ENCODE peak calls at places on chromosome X, in six cellular contexts. X is naive B cell; H is body of pancreas; F is heart right ventricle; L is Panc1; D is stimulated activated effector memory CD8-positive, alpha-beta T cell treated with anti-CD3 and anti-CD28 coated beads, Interleukin-12 subunit alpha, Interleukin-12 subunit beta, amount 100 ng/mL, for 72 hours. Y is an unnamed sample.

GRCh38 chrX:129980540-129981206 is 1.8 kb upstream of the BCORL1 start:
- ATAC-seq in X (no peak), H (peak; percentile 43), F (peak; percentile 20), L (peak; percentile 52), D (peak; percentile 14), Y (peak; percentile 35)

GRCh38 chrX:47573334-47574095 is 8.7 kb upstream of the TIMP1 start:
- ATAC-seq in X (no peak), H (peak; percentile 63), F (peak; percentile 68), L (peak; percentile 41), D (no peak), Y (peak; percentile 48)

GRCh38 chrX:40867352-40867751 is 132.0 kb upstream of the MED14 start:
- ATAC-seq in X (no peak), H (peak; percentile 78), F (no peak), L (no peak), D (no peak), Y (peak; percentile 62)

GRCh38 chrX:15398874-15399273 is 14.7 kb upstream of the VEGFD start:
- ATAC-seq in X (no peak), H (no peak), F (no peak), L (no peak), D (no peak), Y (no peak)

GRCh38 chrX:4851534-4851933 is 1138.1 kb upstream of the PRKX start:
- ATAC-seq in X (no peak), H (no peak), F (no peak), L (no peak), D (no peak), Y (no peak)

GRCh38 chrX:118595501-118596042 is 100.0 kb downstream of the DOCK11 start:
- ATAC-seq in X (no peak), H (no peak), F (no peak), L (no peak), D (no peak), Y (peak; percentile 49)

GRCh38 chrX:54181196-54181953 is 1.7 kb downstream of the FAM120C start:
- ATAC-seq in X (no peak), H (no peak), F (no peak), L (no peak), D (no peak), Y (no peak)

GRCh38 chrX:117992324-117992723 is 124.3 kb downstream of the KLHL13 start:
- ATAC-seq in X (no peak), H (no peak), F (peak; percentile 9), L (no peak), D (no peak), Y (no peak)

GRCh38 chrX:41085883-41086626 is 810 bp downstream of the USP9X start:
- ATAC-seq in X (peak; percentile 1), H (no peak), F (peak; percentile 6), L (peak; percentile 44), D (peak; percentile 3), Y (no peak)

GRCh38 chrX:9495496-9495895 is 30.6 kb downstream of the TBL1X start:
- ATAC-seq in X (no peak), H (no peak), F (no peak), L (no peak), D (no peak), Y (no peak)

Y was measured in gastroesophageal sphincter.